ENCODE peak calls at places on chromosomes 1 and 21, in five cellular contexts. L is CD8-positive, alpha-beta T cell; B is chondrocyte; Q is osteocyte; E is breast epithelium. A is an unnamed sample.

GRCh38 chr1:51491166-51491981 is 27.7 kb downstream of the EPS15 start:
- DNase-seq in E (no peak), Q (no peak), B (no peak), L (no peak), A (no peak)

GRCh38 chr1:116667577-116668105 is at the start of gene IGSF3:
- DNase-seq in Q (peak), L (peak), E (peak), B (no peak), A (peak)

GRCh38 chr1:115771094-115771846 is 2.8 kb upstream of the CASQ2 start:
- DNase-seq in Q (no peak), E (no peak), B (no peak), L (no peak), A (no peak)

GRCh38 chr1:185681034-185681633 is 53.1 kb upstream of the HMCN1 start:
- DNase-seq in Q (no peak), E (no peak), B (no peak), L (peak), A (peak)

GRCh38 chr1:226034482-226034881 is 28.0 kb upstream of the H3-3A start:
- DNase-seq in B (no peak), Q (no peak), L (no peak), E (peak), A (no peak)

GRCh38 chr1:108639899-108640560 is 20.9 kb downstream of the HENMT1 start:
- DNase-seq in L (peak), B (no peak), E (no peak), Q (no peak), A (no peak)

GRCh38 chr1:119959836-119960235 is 63.5 kb upstream of the ADAM30 start:
- DNase-seq in L (no peak), Q (no peak), E (no peak), B (no peak), A (no peak)

GRCh38 chr1:21290546-21290944 is 282 bp upstream of the ECE1 start:
- DNase-seq in B (no peak), L (no peak), E (no peak), Q (no peak), A (peak)

GRCh38 chr1:77406661-77407060 is 124.8 kb downstream of the AK5 start:
- DNase-seq in E (no peak), L (no peak), B (no peak), Q (no peak), A (no peak)

GRCh38 chr1:56911539-56911938 is 54.3 kb downstream of the C8B start:
- DNase-seq in Q (no peak), E (no peak), L (no peak), B (no peak), A (no peak)

GRCh38 chr1:234214129-234214910 is 158.9 kb upstream of the COA6 start:
- DNase-seq in E (peak), L (peak), B (no peak), Q (no peak), A (peak)

GRCh38 chr1:204223129-204223860 is 9.5 kb upstream of the GOLT1A start:
- DNase-seq in E (no peak), B (no peak), L (no peak), Q (no peak), A (no peak)

GRCh38 chr1:16294219-16295212 is 57.5 kb upstream of the CPLANE2 start:
- DNase-seq in Q (no peak), L (no peak), B (no peak), E (no peak), A (no peak)

GRCh38 chr1:50936321-50936720 is 23.7 kb downstream of the FAF1 start:
- DNase-seq in Q (no peak), B (no peak), L (no peak), E (no peak), A (no peak)

GRCh38 chr1:24830680-24831272 is 85.5 kb downstream of the CLIC4 start:
- DNase-seq in Q (no peak), B (no peak), L (no peak), E (no peak), A (peak)

GRCh38 chr1:37147397-37147831 is 113.1 kb upstream of the GRIK3 start:
- DNase-seq in Q (peak), B (no peak), L (no peak), E (no peak), A (no peak)

GRCh38 chr1:204080163-204080903 is 7.4 kb downstream of the SOX13 start:
- DNase-seq in E (peak), Q (peak), B (peak), L (no peak), A (no peak)

GRCh38 chr1:15683411-15684039 is 595 bp upstream of the PLEKHM2 start:
- DNase-seq in Q (no peak), L (no peak), E (no peak), B (no peak), A (no peak)

GRCh38 chr1:18464665-18465050 is 16.1 kb upstream of the KLHDC7A start:
- DNase-seq in E (peak), Q (no peak), B (peak), L (no peak), A (no peak)

GRCh38 chr1:67429528-67430357 is 459 bp downstream of the SERBP1 start:
- DNase-seq in L (peak), E (peak), Q (no peak), B (no peak), A (no peak)

GRCh38 chr1:90826834-90827233 is 109.7 kb upstream of the BARHL2 start:
- DNase-seq in L (no peak), Q (no peak), B (no peak), E (no peak), A (no peak)

GRCh38 chr1:109825774-109826173 is 62.1 kb upstream of the EPS8L3 start:
- DNase-seq in Q (no peak), E (no peak), L (no peak), B (no peak), A (peak)

GRCh38 chr1:235781807-235782206 is 84.9 kb downstream of the LYST start:
- DNase-seq in E (no peak), B (no peak), L (no peak), Q (no peak), A (no peak)

GRCh38 chr1:235783148-235783776 is 83.4 kb downstream of the LYST start:
- DNase-seq in Q (no peak), E (no peak), B (no peak), L (no peak), A (no peak)

GRCh38 chr1:235776396-235776795 is 90.3 kb downstream of the LYST start:
- DNase-seq in L (no peak), Q (no peak), E (no peak), B (no peak), A (no peak)

GRCh38 chr1:235775461-235775860 is 91.2 kb downstream of the LYST start:
- DNase-seq in B (no peak), Q (no peak), L (no peak), E (no peak), A (no peak)

GRCh38 chr1:235779770-235780169 is 86.9 kb downstream of the LYST start:
- DNase-seq in E (no peak), Q (no peak), B (no peak), L (no peak), A (no peak)
- TF ChIP-seq CTCF in E (no peak), Q (no peak), B (no peak), L (no peak), A (no peak)

GRCh38 chr1:220761688-220762427 is 13.7 kb downstream of the MTARC2 start:
- DNase-seq in E (no peak), L (no peak), Q (no peak), B (no peak), A (no peak)

GRCh38 chr1:220755316-220755715 is 7.2 kb downstream of the MTARC2 start:
- DNase-seq in Q (no peak), B (no peak), E (no peak), L (no peak), A (no peak)

GRCh38 chr1:220764757-220765156 is 16.6 kb downstream of the MTARC2 start:
- DNase-seq in L (no peak), Q (peak), B (no peak), E (no peak), A (no peak)

DNA sequence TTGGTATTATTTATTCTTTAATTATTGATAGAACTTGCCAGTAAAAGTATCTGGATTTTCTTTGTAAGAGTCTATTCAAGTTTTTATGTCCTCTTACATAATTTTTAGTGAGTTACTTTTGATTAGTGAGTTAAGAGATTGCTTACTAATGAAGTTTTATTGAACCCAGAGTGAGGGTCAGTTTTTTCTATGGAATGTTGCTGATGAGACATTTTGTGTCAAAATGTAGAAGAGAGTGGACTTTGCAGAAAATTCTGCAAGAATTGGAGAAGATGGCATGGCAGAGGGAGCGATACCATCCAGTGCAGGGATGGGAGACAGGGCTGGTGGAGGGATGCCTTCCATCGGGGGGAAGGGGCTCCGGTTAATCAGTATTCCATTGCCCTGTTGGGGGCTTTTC is 11.0 kb downstream of the MTARC2 start:
- DNase-seq in L (no peak), Q (no peak), B (no peak), E (no peak), A (no peak)
- TF ChIP-seq CTCF in L (no peak), Q (no peak), B (no peak), E (no peak), A (no peak)

GRCh38 chr1:54872041-54872342 is 15.0 kb downstream of the DHCR24 start:
- DNase-seq in Q (no peak), L (no peak), E (no peak), B (no peak), A (no peak)
- TF ChIP-seq CTCF in Q (no peak), L (no peak), E (no peak), B (no peak), A (no peak)

GRCh38 chr1:8631163-8631562 is 186.3 kb downstream of the RERE start:
- DNase-seq in Q (no peak), E (no peak), B (no peak), L (no peak), A (no peak)

GRCh38 chr1:8627728-8628127 is 189.7 kb downstream of the RERE start:
- DNase-seq in Q (no peak), E (no peak), B (no peak), L (no peak), A (no peak)

GRCh38 chr1:8625480-8625879 is 192.0 kb downstream of the RERE start:
- DNase-seq in E (no peak), B (no peak), Q (no peak), L (no peak), A (no peak)

GRCh38 chr1:8629241-8630091 is 188.0 kb downstream of the RERE start:
- DNase-seq in B (no peak), Q (no peak), E (no peak), L (no peak), A (peak)

GRCh38 chr1:8625981-8626898 is 191.2 kb downstream of the RERE start:
- DNase-seq in E (no peak), Q (no peak), L (no peak), B (no peak), A (no peak)
- TF ChIP-seq CTCF in E (no peak), Q (no peak), L (no peak), B (no peak), A (no peak)

GRCh38 chr1:73205294-73205973 is 923.1 kb upstream of the NEGR1 start:
- DNase-seq in B (peak), E (no peak), Q (no peak), L (no peak), A (no peak)
- TF ChIP-seq CTCF in B (no peak), E (no peak), Q (no peak), L (no peak), A (no peak)

DNA sequence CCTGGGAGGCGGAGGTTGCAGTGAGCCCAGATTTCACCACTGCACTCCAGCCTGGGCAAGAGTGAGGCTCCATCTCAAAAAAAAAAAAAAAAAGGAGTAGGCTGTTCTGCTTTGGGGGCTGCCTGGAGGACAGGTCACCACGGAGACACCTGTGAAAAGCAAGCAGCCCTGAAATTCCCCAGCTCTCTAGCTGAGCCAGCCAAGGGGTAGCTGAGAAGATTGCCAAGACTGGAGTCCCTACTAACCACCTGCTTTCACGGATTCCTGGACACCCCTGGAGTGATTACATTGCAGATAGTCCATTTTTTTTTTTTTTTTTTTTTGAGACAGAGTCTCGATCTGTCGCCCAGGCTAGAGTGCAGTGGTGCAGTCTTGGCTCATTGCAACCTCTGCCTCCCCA is 12.5 kb downstream of the GPX7 start:
- DNase-seq in Q (no peak), B (no peak), E (no peak), L (no peak), A (no peak)
- TF ChIP-seq CTCF in Q (no peak), B (no peak), E (no peak), L (no peak), A (no peak)

GRCh38 chr21:37060296-37060695 is 12.6 kb downstream of the PIGP start:
- DNase-seq in B (no peak), E (no peak), L (no peak), Q (peak), A (no peak)
- TF ChIP-seq CTCF in B (peak), E (no peak), L (no peak), Q (no peak), A (no peak)

DNA sequence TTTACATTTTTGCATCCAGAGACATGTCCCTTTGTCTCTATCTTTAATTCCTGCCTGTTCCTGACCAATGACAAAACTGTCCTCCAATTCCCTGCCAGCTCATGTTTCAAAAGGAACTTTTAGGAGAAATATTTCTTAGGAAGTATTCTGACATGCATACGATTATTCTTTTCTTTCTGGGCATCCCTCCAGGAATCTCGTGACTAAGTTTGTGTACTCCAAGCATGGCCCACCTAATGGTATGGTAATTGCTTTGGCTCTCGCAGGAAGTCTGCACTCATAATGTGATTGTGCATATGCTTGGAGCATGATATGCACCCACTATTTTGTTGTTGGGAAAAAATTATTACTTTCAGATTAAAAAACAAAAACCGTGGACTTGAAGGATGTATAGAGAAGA is 256.4 kb downstream of the PRDM2 start:
- DNase-seq in Q (no peak), E (no peak), L (no peak), B (no peak), A (no peak)
- TF ChIP-seq CTCF in Q (no peak), E (no peak), L (no peak), B (no peak), A (no peak)